ENCODE peak calls at places on chromosome 2, in ten cellular contexts. I, S, M, D, R, Z, P, E, X and J are unnamed samples.

GRCh38 chr2:68124321-68124720 is 33.4 kb upstream of the PNO1 start:
- DNase-seq in I (no peak), S (peak; percentile 39), M (no peak), D (no peak), R (no peak), Z (no peak), P (no peak), E (no peak), X (no peak), J (no peak)

GRCh38 chr2:241692448-241692847 is 5.8 kb upstream of the DTYMK start:
- DNase-seq in I (no peak), S (peak; percentile 51), M (peak; percentile 50), D (no peak), R (no peak), Z (no peak), P (no peak), E (peak; percentile 48), X (no peak), J (no peak)

GRCh38 chr2:104851236-104852160 is 2.4 kb upstream of the POU3F3 start:
- DNase-seq in I (no peak), S (no peak), M (no peak), D (no peak), R (no peak), Z (no peak), P (no peak), E (no peak), X (no peak), J (no peak)

GRCh38 chr2:65026154-65026553 is 30.1 kb upstream of the CEP68 start:
- DNase-seq in I (no peak), S (no peak), M (no peak), D (no peak), R (no peak), Z (no peak), P (no peak), E (no peak), X (no peak), J (no peak)

GRCh38 chr2:71606244-71606643 is 152.9 kb downstream of the DYSF start:
- DNase-seq in I (no peak), S (no peak), M (no peak), D (no peak), R (no peak), Z (peak; percentile 4), P (no peak), E (no peak), X (no peak), J (no peak)

GRCh38 chr2:105755895-105756294 is 11.2 kb downstream of the NCK2 start:
- DNase-seq in I (no peak), S (no peak), M (peak; percentile 54), D (no peak), R (no peak), Z (no peak), P (no peak), E (no peak), X (no peak), J (no peak)

GRCh38 chr2:101375653-101376052 is 11.7 kb downstream of the CREG2 start:
- DNase-seq in I (no peak), S (no peak), M (no peak), D (no peak), R (no peak), Z (no peak), P (no peak), E (no peak), X (no peak), J (no peak)

GRCh38 chr2:207337234-207338219 is 171.8 kb upstream of the KLF7 start:
- DNase-seq in I (no peak), S (no peak), M (peak; percentile 100), D (no peak), R (no peak), Z (no peak), P (no peak), E (peak; percentile 75), X (no peak), J (peak; percentile 100)

GRCh38 chr2:48574353-48575290 is 43.0 kb upstream of the GTF2A1L start:
- DNase-seq in I (no peak), S (no peak), M (no peak), D (no peak), R (no peak), Z (no peak), P (no peak), E (no peak), X (no peak), J (no peak)

GRCh38 chr2:183149489-183149888 is 25.2 kb downstream of the NUP35 start:
- DNase-seq in I (no peak), S (peak; percentile 77), M (no peak), D (no peak), R (no peak), Z (no peak), P (no peak), E (peak; percentile 13), X (no peak), J (no peak)

GRCh38 chr2:33457588-33458247 is 18.7 kb upstream of the RASGRP3 start:
- DNase-seq in I (no peak), S (no peak), M (no peak), D (no peak), R (no peak), Z (no peak), P (peak; percentile 46), E (no peak), X (peak; percentile 28), J (no peak)

GRCh38 chr2:43133708-43134570 is 92.5 kb downstream of the ZFP36L2 start:
- DNase-seq in I (peak; percentile 60), S (no peak), M (no peak), D (peak; percentile 71), R (peak; percentile 42), Z (peak; percentile 72), P (no peak), E (no peak), X (peak; percentile 76), J (no peak)

GRCh38 chr2:138502253-138503086 is 900 bp downstream of the SPOPL start:
- DNase-seq in I (peak; percentile 1), S (peak; percentile 13), M (peak; percentile 34), D (no peak), R (no peak), Z (no peak), P (no peak), E (peak; percentile 21), X (peak; percentile 48), J (no peak)

GRCh38 chr2:240291337-240291751 is 144.1 kb upstream of the GPC1 start:
- DNase-seq in I (no peak), S (no peak), M (no peak), D (no peak), R (no peak), Z (no peak), P (no peak), E (no peak), X (no peak), J (no peak)

GRCh38 chr2:121804340-121804739 is 48.9 kb downstream of the TSN start:
- DNase-seq in I (no peak), S (no peak), M (no peak), D (no peak), R (no peak), Z (no peak), P (no peak), E (peak; percentile 37), X (peak; percentile 93), J (no peak)

GRCh38 chr2:86037141-86037794 is 68.4 kb downstream of the POLR1A start:
- DNase-seq in I (no peak), S (peak; percentile 93), M (peak; percentile 68), D (peak; percentile 19), R (no peak), Z (peak; percentile 61), P (peak; percentile 36), E (peak; percentile 15), X (peak; percentile 89), J (no peak)

GRCh38 chr2:193518061-193518817 is 1323.5 kb upstream of the TMEFF2 start:
- DNase-seq in I (no peak), S (no peak), M (peak; percentile 82), D (no peak), R (no peak), Z (no peak), P (no peak), E (peak; percentile 89), X (no peak), J (peak; percentile 52)